ENCODE peak calls at places on chromosome 12, in seven cellular contexts. One of them, this sample, is unnamed.
A peak's percentile ranks its signal among the peaks of the same experiment; 100 is the strongest.

GRCh38 chr12:47067778-47068431 is 11.5 kb upstream of the PCED1B start:
- DNase-seq in hepatocyte: no peak
- DNase-seq in tibial artery: no peak
- DNase-seq in effector memory CD4-positive, alpha-beta T cell: no peak
- DNase-seq in CD8-positive, alpha-beta T cell: no peak
- DNase-seq in A549: no peak
- DNase-seq in neuronal stem cell: no peak
- DNase-seq in this sample: no peak

GRCh38 chr12:83156800-83157199 is 470.1 kb downstream of the TMTC2 start:
- DNase-seq in hepatocyte: no peak
- DNase-seq in tibial artery: no peak
- DNase-seq in effector memory CD4-positive, alpha-beta T cell: no peak
- DNase-seq in CD8-positive, alpha-beta T cell: no peak
- DNase-seq in A549: no peak
- DNase-seq in neuronal stem cell: no peak
- DNase-seq in this sample: no peak

GRCh38 chr12:107474639-107475539 is 210.7 kb upstream of the PWP1 start:
- DNase-seq in hepatocyte: no peak
- DNase-seq in tibial artery: no peak
- DNase-seq in effector memory CD4-positive, alpha-beta T cell: no peak
- DNase-seq in CD8-positive, alpha-beta T cell: no peak
- DNase-seq in A549: no peak
- DNase-seq in neuronal stem cell: no peak
- DNase-seq in this sample: no peak

GRCh38 chr12:48811454-48812090 is 6.7 kb upstream of the CACNB3 start:
- DNase-seq in hepatocyte: no peak
- DNase-seq in tibial artery: no peak
- DNase-seq in effector memory CD4-positive, alpha-beta T cell: no peak
- DNase-seq in CD8-positive, alpha-beta T cell: no peak
- DNase-seq in A549: no peak
- DNase-seq in neuronal stem cell: no peak
- DNase-seq in this sample: no peak

GRCh38 chr12:104740668-104741067 is 217.4 kb downstream of the SLC41A2 start:
- DNase-seq in hepatocyte: no peak
- DNase-seq in tibial artery: no peak
- DNase-seq in effector memory CD4-positive, alpha-beta T cell: no peak
- DNase-seq in CD8-positive, alpha-beta T cell: no peak
- DNase-seq in A549: no peak
- DNase-seq in neuronal stem cell: no peak
- DNase-seq in this sample: no peak

GRCh38 chr12:99983721-99984258 is 946 bp downstream of the ANKS1B start:
- DNase-seq in hepatocyte: peak; percentile 4
- DNase-seq in tibial artery: no peak
- DNase-seq in effector memory CD4-positive, alpha-beta T cell: no peak
- DNase-seq in CD8-positive, alpha-beta T cell: no peak
- DNase-seq in A549: peak; percentile 7
- DNase-seq in neuronal stem cell: no peak
- DNase-seq in this sample: no peak

GRCh38 chr12:53508534-53509199 is 1.4 kb upstream of the NPFF start:
- DNase-seq in hepatocyte: peak; percentile 90
- DNase-seq in tibial artery: peak; percentile 90
- DNase-seq in effector memory CD4-positive, alpha-beta T cell: peak; percentile 60
- DNase-seq in CD8-positive, alpha-beta T cell: peak; percentile 64
- DNase-seq in A549: peak; percentile 77
- DNase-seq in neuronal stem cell: peak; percentile 75
- DNase-seq in this sample: peak; percentile 46

GRCh38 chr12:40002178-40003169 is 103.4 kb downstream of the SLC2A13 start:
- DNase-seq in hepatocyte: peak; percentile 47
- DNase-seq in tibial artery: no peak
- DNase-seq in effector memory CD4-positive, alpha-beta T cell: no peak
- DNase-seq in CD8-positive, alpha-beta T cell: no peak
- DNase-seq in A549: peak; percentile 76
- DNase-seq in neuronal stem cell: no peak
- DNase-seq in this sample: no peak

GRCh38 chr12:69655616-69656336 is 43.3 kb downstream of the BEST3 start:
- DNase-seq in hepatocyte: peak; percentile 62
- DNase-seq in tibial artery: no peak
- DNase-seq in effector memory CD4-positive, alpha-beta T cell: no peak
- DNase-seq in CD8-positive, alpha-beta T cell: no peak
- DNase-seq in A549: peak; percentile 39
- DNase-seq in neuronal stem cell: no peak
- DNase-seq in this sample: peak; percentile 56

GRCh38 chr12:57340104-57340503 is 89.1 kb upstream of the STAC3 start:
- DNase-seq in hepatocyte: peak; percentile 69
- DNase-seq in tibial artery: peak; percentile 70
- DNase-seq in effector memory CD4-positive, alpha-beta T cell: no peak
- DNase-seq in CD8-positive, alpha-beta T cell: no peak
- DNase-seq in A549: peak; percentile 71
- DNase-seq in neuronal stem cell: no peak
- DNase-seq in this sample: peak; percentile 16

GRCh38 chr12:112822056-112822455 is 30.5 kb downstream of the RPH3A start:
- DNase-seq in hepatocyte: no peak
- DNase-seq in tibial artery: no peak
- DNase-seq in effector memory CD4-positive, alpha-beta T cell: no peak
- DNase-seq in CD8-positive, alpha-beta T cell: no peak
- DNase-seq in A549: no peak
- DNase-seq in neuronal stem cell: no peak
- DNase-seq in this sample: no peak

GRCh38 chr12:53060721-53061276 is 10.9 kb downstream of the TNS2 start:
- DNase-seq in hepatocyte: peak; percentile 19
- DNase-seq in tibial artery: peak; percentile 80
- DNase-seq in effector memory CD4-positive, alpha-beta T cell: no peak
- DNase-seq in CD8-positive, alpha-beta T cell: no peak
- DNase-seq in A549: no peak
- DNase-seq in neuronal stem cell: no peak
- DNase-seq in this sample: no peak

GRCh38 chr12:94426049-94426448 is 33.6 kb downstream of the CEP83 start:
- DNase-seq in hepatocyte: no peak
- DNase-seq in tibial artery: no peak
- DNase-seq in effector memory CD4-positive, alpha-beta T cell: no peak
- DNase-seq in CD8-positive, alpha-beta T cell: no peak
- DNase-seq in A549: no peak
- DNase-seq in neuronal stem cell: no peak
- DNase-seq in this sample: no peak

GRCh38 chr12:21301-22189 is 45.0 kb upstream of the IQSEC3 start:
- DNase-seq in hepatocyte: no peak
- DNase-seq in tibial artery: peak; percentile 63
- DNase-seq in effector memory CD4-positive, alpha-beta T cell: no peak
- DNase-seq in CD8-positive, alpha-beta T cell: no peak
- DNase-seq in A549: no peak
- DNase-seq in neuronal stem cell: no peak
- DNase-seq in this sample: no peak

GRCh38 chr12:26239508-26240328 is 44.3 kb downstream of the SSPN start:
- DNase-seq in hepatocyte: no peak
- DNase-seq in tibial artery: peak; percentile 91
- DNase-seq in effector memory CD4-positive, alpha-beta T cell: no peak
- DNase-seq in CD8-positive, alpha-beta T cell: no peak
- DNase-seq in A549: peak; percentile 63
- DNase-seq in neuronal stem cell: no peak
- DNase-seq in this sample: peak; percentile 36

GRCh38 chr12:82912406-82912805 is 225.7 kb downstream of the TMTC2 start:
- DNase-seq in hepatocyte: peak; percentile 6
- DNase-seq in tibial artery: no peak
- DNase-seq in effector memory CD4-positive, alpha-beta T cell: no peak
- DNase-seq in CD8-positive, alpha-beta T cell: no peak
- DNase-seq in A549: no peak
- DNase-seq in neuronal stem cell: no peak
- DNase-seq in this sample: no peak

GRCh38 chr12:89745286-89745685 is 36.6 kb upstream of the ATP2B1 start:
- DNase-seq in hepatocyte: no peak
- DNase-seq in tibial artery: no peak
- DNase-seq in effector memory CD4-positive, alpha-beta T cell: no peak
- DNase-seq in CD8-positive, alpha-beta T cell: no peak
- DNase-seq in A549: no peak
- DNase-seq in neuronal stem cell: no peak
- DNase-seq in this sample: no peak

GRCh38 chr12:102992297-102992696 is 34.8 kb downstream of the ASCL1 start:
- DNase-seq in hepatocyte: peak; percentile 16
- DNase-seq in tibial artery: no peak
- DNase-seq in effector memory CD4-positive, alpha-beta T cell: no peak
- DNase-seq in CD8-positive, alpha-beta T cell: no peak
- DNase-seq in A549: peak; percentile 10
- DNase-seq in neuronal stem cell: no peak
- DNase-seq in this sample: no peak

GRCh38 chr12:102995372-102995771 is 37.9 kb downstream of the ASCL1 start:
- DNase-seq in hepatocyte: no peak
- DNase-seq in tibial artery: no peak
- DNase-seq in effector memory CD4-positive, alpha-beta T cell: no peak
- DNase-seq in CD8-positive, alpha-beta T cell: no peak
- DNase-seq in A549: no peak
- DNase-seq in neuronal stem cell: no peak
- DNase-seq in this sample: no peak

GRCh38 chr12:102993537-102993936 is 36.1 kb downstream of the ASCL1 start:
- DNase-seq in hepatocyte: no peak
- DNase-seq in tibial artery: no peak
- DNase-seq in effector memory CD4-positive, alpha-beta T cell: no peak
- DNase-seq in CD8-positive, alpha-beta T cell: no peak
- DNase-seq in A549: no peak
- DNase-seq in neuronal stem cell: no peak
- DNase-seq in this sample: no peak

GRCh38 chr12:102990419-102990818 is 32.9 kb downstream of the ASCL1 start:
- DNase-seq in hepatocyte: peak; percentile 9
- DNase-seq in tibial artery: no peak
- DNase-seq in effector memory CD4-positive, alpha-beta T cell: no peak
- DNase-seq in CD8-positive, alpha-beta T cell: no peak
- DNase-seq in A549: no peak
- DNase-seq in neuronal stem cell: no peak
- DNase-seq in this sample: no peak

DNA sequence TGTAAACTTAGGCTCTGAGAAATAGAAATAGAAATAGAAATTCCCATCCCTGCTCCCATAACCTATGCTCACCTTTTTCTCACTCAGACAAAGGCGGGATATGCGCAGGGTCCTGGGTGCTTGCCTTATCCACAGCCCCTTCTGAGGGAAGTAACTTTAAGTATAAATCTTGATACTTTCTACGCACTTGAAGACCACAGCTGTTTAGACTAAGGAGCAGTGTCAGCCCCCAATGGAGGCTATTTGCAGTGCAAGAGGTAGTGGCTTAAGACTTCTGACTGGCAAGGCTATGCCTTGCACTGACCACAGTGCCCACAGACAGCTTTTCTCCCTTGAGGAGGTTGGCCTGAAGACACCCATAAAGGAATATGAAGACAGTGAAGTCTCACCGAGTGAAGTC is 35.2 kb downstream of the ASCL1 start:
- DNase-seq in hepatocyte: no peak
- DNase-seq in tibial artery: no peak
- DNase-seq in effector memory CD4-positive, alpha-beta T cell: no peak
- DNase-seq in CD8-positive, alpha-beta T cell: no peak
- DNase-seq in A549: no peak
- DNase-seq in neuronal stem cell: no peak
- DNase-seq in this sample: no peak
- H3K4me3 ChIP-seq in hepatocyte: no peak overlapping the region
- H3K4me3 ChIP-seq in tibial artery: no peak overlapping the region
- H3K4me3 ChIP-seq in effector memory CD4-positive, alpha-beta T cell: no peak overlapping the region
- H3K4me3 ChIP-seq in CD8-positive, alpha-beta T cell: no peak overlapping the region
- H3K4me3 ChIP-seq in A549: no peak overlapping the region
- H3K4me3 ChIP-seq in neuronal stem cell: no peak overlapping the region
- H3K4me3 ChIP-seq in this sample: no peak overlapping the region

GRCh38 chr12:2765052-2765451 is 29.7 kb upstream of the FKBP4 start:
- DNase-seq in hepatocyte: no peak
- DNase-seq in tibial artery: no peak
- DNase-seq in effector memory CD4-positive, alpha-beta T cell: no peak
- DNase-seq in CD8-positive, alpha-beta T cell: no peak
- DNase-seq in A549: no peak
- DNase-seq in neuronal stem cell: no peak
- DNase-seq in this sample: no peak
- H3K27ac ChIP-seq in hepatocyte: no peak overlapping the region
- H3K27ac ChIP-seq in tibial artery: no peak overlapping the region
- H3K27ac ChIP-seq in effector memory CD4-positive, alpha-beta T cell: no peak overlapping the region
- H3K27ac ChIP-seq in CD8-positive, alpha-beta T cell: no peak overlapping the region
- H3K27ac ChIP-seq in A549: no peak overlapping the region
- H3K27ac ChIP-seq in neuronal stem cell: no peak overlapping the region
- H3K27ac ChIP-seq in this sample: no peak overlapping the region

GRCh38 chr12:31369712-31370521 is 44.0 kb upstream of the SINHCAF start:
- DNase-seq in hepatocyte: peak; percentile 73
- DNase-seq in tibial artery: peak; percentile 66
- DNase-seq in effector memory CD4-positive, alpha-beta T cell: no peak
- DNase-seq in CD8-positive, alpha-beta T cell: no peak
- DNase-seq in A549: no peak
- DNase-seq in neuronal stem cell: peak; percentile 32
- DNase-seq in this sample: no peak
- H3K4me3 ChIP-seq in hepatocyte: peak overlapping the region; percentile 8
- H3K4me3 ChIP-seq in tibial artery: peak overlapping the region; percentile 36
- H3K4me3 ChIP-seq in effector memory CD4-positive, alpha-beta T cell: no peak overlapping the region
- H3K4me3 ChIP-seq in CD8-positive, alpha-beta T cell: no peak overlapping the region
- H3K4me3 ChIP-seq in A549: no peak overlapping the region
- H3K4me3 ChIP-seq in neuronal stem cell: no peak overlapping the region
- H3K4me3 ChIP-seq in this sample: no peak overlapping the region

GRCh38 chr12:123063535-123063934 is 83.1 kb downstream of the ARL6IP4 start:
- DNase-seq in hepatocyte: peak; percentile 43
- DNase-seq in tibial artery: no peak
- DNase-seq in effector memory CD4-positive, alpha-beta T cell: no peak
- DNase-seq in CD8-positive, alpha-beta T cell: no peak
- DNase-seq in A549: peak; percentile 48
- DNase-seq in neuronal stem cell: peak; percentile 33
- DNase-seq in this sample: no peak

GRCh38 chr12:123064885-123065619 is 84.6 kb downstream of the ARL6IP4 start:
- DNase-seq in hepatocyte: no peak
- DNase-seq in tibial artery: no peak
- DNase-seq in effector memory CD4-positive, alpha-beta T cell: no peak
- DNase-seq in CD8-positive, alpha-beta T cell: no peak
- DNase-seq in A549: no peak
- DNase-seq in neuronal stem cell: no peak
- DNase-seq in this sample: no peak

GRCh38 chr12:123067654-123068053 is 83.2 kb downstream of the PITPNM2 start:
- DNase-seq in hepatocyte: no peak
- DNase-seq in tibial artery: no peak
- DNase-seq in effector memory CD4-positive, alpha-beta T cell: no peak
- DNase-seq in CD8-positive, alpha-beta T cell: no peak
- DNase-seq in A549: no peak
- DNase-seq in neuronal stem cell: no peak
- DNase-seq in this sample: no peak

GRCh38 chr12:123064356-123064755 is 83.9 kb downstream of the ARL6IP4 start:
- DNase-seq in hepatocyte: no peak
- DNase-seq in tibial artery: peak; percentile 87
- DNase-seq in effector memory CD4-positive, alpha-beta T cell: no peak
- DNase-seq in CD8-positive, alpha-beta T cell: no peak
- DNase-seq in A549: no peak
- DNase-seq in neuronal stem cell: no peak
- DNase-seq in this sample: no peak

DNA sequence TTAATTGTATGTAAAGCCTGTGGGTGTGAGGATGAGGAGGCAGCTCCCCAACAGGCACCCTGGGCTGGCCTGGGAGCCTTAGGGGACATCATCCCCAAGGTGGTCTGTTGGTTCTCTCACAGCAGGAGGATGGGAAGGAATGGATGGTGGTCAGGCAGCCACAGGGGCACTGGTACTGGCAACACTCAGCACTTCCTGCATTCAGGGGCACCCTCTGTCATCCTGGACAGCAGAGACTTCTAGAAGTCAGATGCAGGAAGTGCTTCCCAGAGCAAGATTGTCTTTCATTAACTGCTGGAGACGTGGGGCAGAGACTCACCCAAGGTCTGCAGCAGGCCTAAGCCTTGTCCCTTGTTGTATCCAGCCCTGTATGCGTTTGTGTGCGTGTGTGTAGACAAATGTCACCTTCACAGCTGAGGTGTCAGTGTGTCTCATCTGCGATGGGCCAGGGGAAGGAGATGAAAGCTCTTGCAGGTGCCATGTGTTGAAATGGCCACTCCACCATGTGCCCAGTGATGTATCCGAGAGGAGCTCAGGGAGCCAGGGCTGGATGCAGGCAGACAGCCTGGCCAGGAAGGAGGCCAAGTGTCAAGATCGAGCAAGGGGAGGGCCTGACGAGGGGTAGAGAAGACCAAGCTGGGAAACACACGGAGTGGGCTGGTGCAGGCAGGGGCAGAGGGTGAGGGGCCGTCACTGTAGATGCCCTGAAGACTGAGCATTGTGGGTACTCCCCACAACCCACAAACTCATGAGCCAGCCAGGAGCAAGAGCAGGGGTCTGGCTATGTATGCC is 85.0 kb downstream of the PITPNM2 start:
- DNase-seq in hepatocyte: no peak
- DNase-seq in tibial artery: no peak
- DNase-seq in effector memory CD4-positive, alpha-beta T cell: no peak
- DNase-seq in CD8-positive, alpha-beta T cell: no peak
- DNase-seq in A549: no peak
- DNase-seq in neuronal stem cell: no peak
- DNase-seq in this sample: no peak
- H3K27ac ChIP-seq in hepatocyte: no peak overlapping the region
- H3K27ac ChIP-seq in tibial artery: peak overlapping the region; percentile 85
- H3K27ac ChIP-seq in effector memory CD4-positive, alpha-beta T cell: no peak overlapping the region
- H3K27ac ChIP-seq in CD8-positive, alpha-beta T cell: no peak overlapping the region
- H3K27ac ChIP-seq in A549: no peak overlapping the region
- H3K27ac ChIP-seq in neuronal stem cell: no peak overlapping the region
- H3K27ac ChIP-seq in this sample: no peak overlapping the region

This sample was measured in AG04450.